ENCODE peak calls at places on chromosomes 12 and 14, in seven cellular contexts. O is lower lobe of right lung, S is small intestine, E is stomach, V is ovary, A is hepatocyte, G is HepG2. H is an unnamed sample.

GRCh38 chr14:105867961-105868599 is 341.7 kb downstream of the TMEM121 start:
- DNase-seq in O (no peak), S (no peak), E (peak; percentile 16), V (peak; percentile 3), A (no peak), G (no peak), H (no peak)

GRCh38 chr14:72554401-72554800 is 339.5 kb downstream of the DPF3 start:
- DNase-seq in O (no peak), S (no peak), E (no peak), V (no peak), A (no peak), G (no peak), H (no peak)

GRCh38 chr12:81284137-81284536 is 206.3 kb downstream of the ACSS3 start:
- DNase-seq in O (no peak), S (no peak), E (no peak), V (no peak), A (peak; percentile 4), G (no peak), H (no peak)

GRCh38 chr14:51862171-51862838 is 1.9 kb downstream of the GNG2 start:
- DNase-seq in O (no peak), S (no peak), E (no peak), V (no peak), A (no peak), G (no peak), H (no peak)

GRCh38 chr12:117155278-117156060 is 34.8 kb downstream of the FBXO21 start:
- DNase-seq in O (peak; percentile 76), S (peak; percentile 67), E (peak; percentile 75), V (peak; percentile 52), A (peak; percentile 76), G (peak; percentile 95), H (no peak)

GRCh38 chr12:7934560-7935463 is 1.2 kb downstream of the SLC2A3 start:
- DNase-seq in O (no peak), S (no peak), E (no peak), V (no peak), A (no peak), G (no peak), H (no peak)

GRCh38 chr14:59771577-59771976 is 99.0 kb downstream of the RTN1 start:
- DNase-seq in O (no peak), S (no peak), E (no peak), V (no peak), A (no peak), G (no peak), H (no peak)

GRCh38 chr12:122423258-122424165 is 1.0 kb upstream of the CLIP1 start:
- DNase-seq in O (no peak), S (peak; percentile 29), E (no peak), V (no peak), A (peak; percentile 50), G (peak; percentile 64), H (no peak)

GRCh38 chr14:105107351-105107750 is 42.1 kb upstream of the GPR132 start:
- DNase-seq in O (no peak), S (no peak), E (no peak), V (no peak), A (no peak), G (no peak), H (no peak)

GRCh38 chr14:100658514-100658886 is 68.2 kb upstream of the DLK1 start:
- DNase-seq in O (no peak), S (no peak), E (no peak), V (no peak), A (peak; percentile 32), G (peak; percentile 54), H (no peak)

GRCh38 chr12:42059127-42059526 is 85.5 kb downstream of the GXYLT1 start:
- DNase-seq in O (no peak), S (no peak), E (no peak), V (no peak), A (no peak), G (no peak), H (no peak)

GRCh38 chr12:3882896-3883564 is 9.8 kb upstream of the PARP11 start:
- DNase-seq in O (no peak), S (peak; percentile 37), E (no peak), V (no peak), A (peak; percentile 48), G (peak; percentile 29), H (no peak)

GRCh38 chr12:57762463-57762862 is 4.4 kb downstream of the CYP27B1 start:
- DNase-seq in O (no peak), S (no peak), E (no peak), V (no peak), A (no peak), G (no peak), H (no peak)

GRCh38 chr12:124395284-124395752 is 100.4 kb downstream of the RFLNA start:
- DNase-seq in O (no peak), S (no peak), E (no peak), V (peak; percentile 39), A (no peak), G (no peak), H (no peak)

GRCh38 chr12:54160050-54160449 is 28.7 kb downstream of the SMUG1 start:
- DNase-seq in O (no peak), S (no peak), E (no peak), V (no peak), A (no peak), G (no peak), H (no peak)

GRCh38 chr12:54162741-54163140 is 26.0 kb downstream of the SMUG1 start:
- DNase-seq in O (no peak), S (no peak), E (no peak), V (no peak), A (no peak), G (no peak), H (no peak)

GRCh38 chr12:54163147-54163546 is 25.6 kb downstream of the SMUG1 start:
- DNase-seq in O (no peak), S (no peak), E (no peak), V (no peak), A (no peak), G (no peak), H (no peak)

GRCh38 chr12:54160807-54161480 is 27.8 kb downstream of the SMUG1 start:
- DNase-seq in O (no peak), S (peak; percentile 7), E (no peak), V (no peak), A (no peak), G (no peak), H (no peak)

DNA sequence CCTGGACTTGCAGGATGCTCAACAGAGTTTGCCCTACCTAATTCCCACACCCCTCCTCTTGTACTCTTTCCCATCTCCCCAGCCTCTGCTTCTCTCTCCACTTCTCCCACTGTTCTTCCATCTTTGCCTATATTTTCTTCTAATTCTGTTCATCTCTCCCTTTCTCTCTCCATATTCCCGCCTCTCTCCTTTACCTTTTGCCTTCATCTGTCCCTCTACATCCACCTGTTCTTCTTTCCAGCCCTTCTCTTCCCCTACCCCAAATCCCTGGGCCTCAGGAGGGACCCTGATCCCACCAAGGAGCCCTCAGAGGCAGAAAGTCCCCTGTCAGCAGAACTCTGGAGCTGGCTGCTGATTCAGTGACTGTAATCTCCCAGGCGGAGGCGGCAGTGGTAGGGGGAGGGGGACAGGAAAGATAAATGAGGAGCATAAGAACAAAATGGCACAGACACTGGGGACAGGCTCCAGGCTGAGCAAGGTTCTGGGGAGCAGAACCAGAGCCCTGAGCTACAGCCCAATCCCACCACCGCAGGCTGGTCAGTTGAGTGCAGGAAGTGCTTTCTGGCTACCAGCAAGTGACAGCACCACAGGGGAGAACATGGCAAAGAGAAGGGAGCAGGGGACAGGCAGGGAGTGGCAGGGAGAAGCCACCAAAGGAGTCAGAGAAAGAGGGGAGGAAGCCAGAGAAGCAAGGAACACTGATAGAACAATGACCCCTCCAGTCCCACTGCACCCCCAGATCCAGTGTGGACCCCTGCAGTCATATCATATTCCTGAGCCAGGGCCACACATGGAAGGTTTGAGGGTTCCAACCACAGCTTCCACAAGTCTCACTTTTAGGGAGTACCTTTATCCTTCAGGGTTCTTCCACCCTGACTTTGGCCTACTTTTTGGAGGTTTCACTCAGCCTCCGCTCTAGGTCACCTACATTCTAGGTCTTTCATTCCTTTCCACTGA is 27.0 kb downstream of the SMUG1 start:
- DNase-seq in O (no peak), S (no peak), E (no peak), V (no peak), A (peak; percentile 62), G (no peak), H (no peak)
- H3K27me3 ChIP-seq in O (no peaks in the 10 kb centered on the region), S (no peaks in the 10 kb centered on the region), E (no peaks in the 10 kb centered on the region), V (no peaks in the 10 kb centered on the region), A (no peaks in the 10 kb centered on the region), G (no peaks in the 10 kb centered on the region), H (peaks cover 41% of the 10 kb centered on the region)

GRCh38 chr12:54021006-54021405 is 7.2 kb upstream of the HOXC6 start:
- DNase-seq in O (no peak), S (no peak), E (no peak), V (no peak), A (no peak), G (no peak), H (no peak)
- H3K27me3 ChIP-seq in O (peaks cover 100% of the 10 kb centered on the region), S (peaks cover 6% of the 10 kb centered on the region), E (peaks cover 100% of the 10 kb centered on the region), V (no peaks in the 10 kb centered on the region), A (peaks cover 82% of the 10 kb centered on the region), G (peaks cover 2% of the 10 kb centered on the region), H (peaks cover 11% of the 10 kb centered on the region)

DNA sequence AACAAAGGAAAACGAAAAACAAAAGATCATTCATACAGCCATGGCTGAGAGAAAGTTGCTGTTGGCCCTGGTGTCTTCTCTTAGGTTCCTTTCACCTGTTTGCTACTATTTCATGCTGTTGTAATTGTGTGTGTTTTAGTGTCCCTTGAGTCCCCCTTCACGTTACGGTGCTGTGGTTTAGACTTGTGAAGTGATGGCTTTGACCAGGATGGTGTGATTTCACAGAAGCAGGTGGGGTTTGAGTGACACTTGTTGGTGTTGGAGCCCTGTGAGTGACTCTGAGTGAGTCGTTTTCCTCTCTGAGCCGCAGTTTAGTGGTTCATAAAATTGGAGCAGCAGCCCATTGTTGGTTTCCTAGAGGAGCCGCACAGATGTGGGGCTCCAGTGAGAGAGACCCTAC is 635.4 kb downstream of the VRK1 start:
- DNase-seq in O (no peak), S (no peak), E (no peak), V (no peak), A (no peak), G (no peak), H (no peak)
- H3K27me3 ChIP-seq in O (no peaks in the 10 kb centered on the region), S (no peaks in the 10 kb centered on the region), E (no peaks in the 10 kb centered on the region), V (no peaks in the 10 kb centered on the region), A (no peaks in the 10 kb centered on the region), G (no peaks in the 10 kb centered on the region), H (no peaks in the 10 kb centered on the region)

GRCh38 chr12:48276621-48277020 is 73.5 kb upstream of the OR10AD1 start:
- DNase-seq in O (no peak), S (no peak), E (no peak), V (no peak), A (no peak), G (no peak), H (no peak)
- H3K27me3 ChIP-seq in O (no peaks in the 10 kb centered on the region), S (no peaks in the 10 kb centered on the region), E (peaks cover 3% of the 10 kb centered on the region), V (no peaks in the 10 kb centered on the region), A (no peaks in the 10 kb centered on the region), G (no peaks in the 10 kb centered on the region), H (no peaks in the 10 kb centered on the region)

H was measured in kidney epithelial cell.